ENCODE peak calls at places on chromosomes 2 and 18, in five cellular contexts. H is astrocyte, D is pancreas, O is neural progenitor cell, B is SK-N-SH. J is an unnamed sample.

GRCh38 chr2:215750763-215751162 is 262.6 kb downstream of the MREG start:
- DNase-seq in H (no peak), D (no peak), O (no peak), B (no peak), J (no peak)

GRCh38 chr2:57497489-57498096 is 549.0 kb upstream of the VRK2 start:
- DNase-seq in H (peak; percentile 32), D (peak; percentile 41), O (peak; percentile 74), B (peak; percentile 35), J (peak; percentile 41)

GRCh38 chr18:361941-362913 is 94.4 kb upstream of the THOC1 start:
- DNase-seq in H (peak; percentile 94), D (no peak), O (peak; percentile 16), B (peak; percentile 74), J (no peak)

GRCh38 chr2:78721302-78722033 is 304.0 kb upstream of the REG3G start:
- DNase-seq in H (no peak), D (no peak), O (no peak), B (no peak), J (no peak)

GRCh38 chr18:67951166-67951565 is 434.6 kb upstream of the DSEL start:
- DNase-seq in H (peak; percentile 23), D (no peak), O (no peak), B (no peak), J (no peak)

GRCh38 chr2:164655750-164656149 is 34.5 kb upstream of the GRB14 start:
- DNase-seq in H (no peak), D (no peak), O (no peak), B (no peak), J (no peak)

GRCh38 chr2:73700111-73700510 is 37.0 kb downstream of the TPRKB start:
- DNase-seq in H (no peak), D (no peak), O (no peak), B (no peak), J (no peak)

GRCh38 chr2:219595250-219595649 is 2.4 kb upstream of the STK11IP start:
- DNase-seq in H (peak; percentile 5), D (no peak), O (no peak), B (no peak), J (no peak)

GRCh38 chr2:150234787-150235512 is 252.5 kb downstream of the RND3 start:
- DNase-seq in H (peak; percentile 89), D (no peak), O (no peak), B (no peak), J (no peak)

GRCh38 chr2:179790235-179790895 is 71.0 kb downstream of the ZNF385B start:
- DNase-seq in H (no peak), D (no peak), O (no peak), B (no peak), J (no peak)

GRCh38 chr2:101253713-101254085 is 1.0 kb downstream of the CNOT11 start:
- DNase-seq in H (no peak), D (no peak), O (peak; percentile 7), B (no peak), J (no peak)

GRCh38 chr2:187989925-187990623 is 301.6 kb upstream of the GULP1 start:
- DNase-seq in H (no peak), D (no peak), O (peak; percentile 27), B (no peak), J (no peak)

GRCh38 chr2:166170356-166170755 is 42.5 kb upstream of the SCN1A start:
- DNase-seq in H (peak; percentile 64), D (no peak), O (no peak), B (no peak), J (no peak)

GRCh38 chr2:21382980-21383520 is 259.3 kb downstream of the TDRD15 start:
- DNase-seq in H (no peak), D (no peak), O (peak; percentile 18), B (no peak), J (no peak)

GRCh38 chr2:121788685-121789084 is 33.2 kb downstream of the TSN start:
- DNase-seq in H (no peak), D (no peak), O (no peak), B (no peak), J (no peak)

GRCh38 chr2:237574894-237575868 is 8.8 kb downstream of the PRLH start:
- DNase-seq in H (peak; percentile 29), D (no peak), O (no peak), B (no peak), J (no peak)

GRCh38 chr2:2222931-2223330 is 108.1 kb downstream of the MYT1L start:
- DNase-seq in H (peak; percentile 34), D (no peak), O (no peak), B (no peak), J (no peak)

GRCh38 chr2:237743561-237744269 is 54.9 kb upstream of the RBM44 start:
- DNase-seq in H (no peak), D (no peak), O (no peak), B (no peak), J (no peak)

GRCh38 chr2:102114851-102115497 is 27.6 kb upstream of the IL1R1 start:
- DNase-seq in H (peak; percentile 90), D (no peak), O (no peak), B (no peak), J (no peak)

GRCh38 chr2:70961648-70961994 is 16.8 kb upstream of the ANKRD53 start:
- DNase-seq in H (no peak), D (peak; percentile 7), O (no peak), B (no peak), J (no peak)

GRCh38 chr18:3089579-3089978 is 76.6 kb upstream of the LPIN2 start:
- DNase-seq in H (no peak), D (no peak), O (no peak), B (no peak), J (no peak)

GRCh38 chr2:157843935-157844334 is 32.2 kb downstream of the ACVR1 start:
- DNase-seq in H (no peak), D (no peak), O (no peak), B (no peak), J (no peak)

GRCh38 chr2:125398738-125399473 is 1257.1 kb upstream of the GYPC start:
- DNase-seq in H (no peak), D (no peak), O (no peak), B (no peak), J (no peak)

GRCh38 chr18:13453714-13454113 is 235.2 kb downstream of the LDLRAD4 start:
- DNase-seq in H (peak; percentile 33), D (no peak), O (no peak), B (no peak), J (no peak)

GRCh38 chr18:2905802-2906521 is 59.2 kb downstream of the EMILIN2 start:
- DNase-seq in H (no peak), D (peak; percentile 46), O (peak; percentile 46), B (peak; percentile 82), J (peak; percentile 82)

GRCh38 chr18:35130236-35130635 is 89.0 kb downstream of the MAPRE2 start:
- DNase-seq in H (no peak), D (no peak), O (no peak), B (no peak), J (no peak)

GRCh38 chr18:59696311-59697235 is 650 bp downstream of the CCBE1 start:
- DNase-seq in H (peak; percentile 59), D (no peak), O (peak; percentile 67), B (no peak), J (no peak)

GRCh38 chr2:147713349-147713748 is 131.5 kb upstream of the ACVR2A start:
- DNase-seq in H (no peak), D (no peak), O (no peak), B (no peak), J (no peak)

GRCh38 chr2:190849774-190850173 is 30.8 kb upstream of the GLS start:
- DNase-seq in H (peak; percentile 89), D (no peak), O (no peak), B (no peak), J (no peak)

GRCh38 chr18:76149284-76149683 is 345.8 kb downstream of the ZNF516 start:
- DNase-seq in H (no peak), D (no peak), O (no peak), B (no peak), J (no peak)

GRCh38 chr2:190343500-190344274 is at the start of gene INPP1:
- DNase-seq in H (peak; percentile 45), D (peak; percentile 59), O (peak; percentile 77), B (peak; percentile 87), J (peak; percentile 82)

GRCh38 chr2:101704046-101704466 is 6.5 kb downstream of the MAP4K4 start:
- DNase-seq in H (peak; percentile 74), D (no peak), O (no peak), B (no peak), J (no peak)

GRCh38 chr18:51041677-51042076 is 11.7 kb downstream of the SMAD4 start:
- DNase-seq in H (no peak), D (no peak), O (no peak), B (no peak), J (no peak)

GRCh38 chr2:37570773-37571570 is 100.5 kb downstream of the CDC42EP3 start:
- DNase-seq in H (peak; percentile 96), D (no peak), O (no peak), B (peak; percentile 17), J (no peak)

GRCh38 chr2:36362291-36362690 is 6.7 kb downstream of the CRIM1 start:
- DNase-seq in H (peak; percentile 87), D (no peak), O (no peak), B (no peak), J (no peak)

GRCh38 chr2:110858993-110859770 is 126.8 kb downstream of the ACOXL start:
- DNase-seq in H (no peak), D (no peak), O (peak; percentile 35), B (no peak), J (no peak)

GRCh38 chr2:152297715-152298114 is 37.3 kb upstream of the FMNL2 start:
- DNase-seq in H (no peak), D (no peak), O (no peak), B (no peak), J (no peak)

GRCh38 chr2:230422149-230422548 is 6.1 kb downstream of the SP100 start:
- DNase-seq in H (no peak), D (no peak), O (no peak), B (no peak), J (no peak)
- H3K4me3 ChIP-seq in H (no peak overlapping the region), D (no peak overlapping the region), O (no peak overlapping the region), B (no peak overlapping the region), J (no peak overlapping the region)

GRCh38 chr18:38948436-38948835 is 1382.8 kb upstream of the CELF4 start:
- DNase-seq in H (no peak), D (no peak), O (peak; percentile 72), B (no peak), J (no peak)
- TF ChIP-seq CTCF in H (no peak), D (no peak), O (no peak), B (no peak), J (no peak)

GRCh38 chr2:8606226-8606625 is 75.6 kb upstream of the ID2 start:
- DNase-seq in H (no peak), D (no peak), O (no peak), B (no peak), J (no peak)
- H3K27ac ChIP-seq in H (no peak overlapping the region), D (no peak overlapping the region), O (no peak overlapping the region), B (no peak overlapping the region), J (no peak overlapping the region)

DNA sequence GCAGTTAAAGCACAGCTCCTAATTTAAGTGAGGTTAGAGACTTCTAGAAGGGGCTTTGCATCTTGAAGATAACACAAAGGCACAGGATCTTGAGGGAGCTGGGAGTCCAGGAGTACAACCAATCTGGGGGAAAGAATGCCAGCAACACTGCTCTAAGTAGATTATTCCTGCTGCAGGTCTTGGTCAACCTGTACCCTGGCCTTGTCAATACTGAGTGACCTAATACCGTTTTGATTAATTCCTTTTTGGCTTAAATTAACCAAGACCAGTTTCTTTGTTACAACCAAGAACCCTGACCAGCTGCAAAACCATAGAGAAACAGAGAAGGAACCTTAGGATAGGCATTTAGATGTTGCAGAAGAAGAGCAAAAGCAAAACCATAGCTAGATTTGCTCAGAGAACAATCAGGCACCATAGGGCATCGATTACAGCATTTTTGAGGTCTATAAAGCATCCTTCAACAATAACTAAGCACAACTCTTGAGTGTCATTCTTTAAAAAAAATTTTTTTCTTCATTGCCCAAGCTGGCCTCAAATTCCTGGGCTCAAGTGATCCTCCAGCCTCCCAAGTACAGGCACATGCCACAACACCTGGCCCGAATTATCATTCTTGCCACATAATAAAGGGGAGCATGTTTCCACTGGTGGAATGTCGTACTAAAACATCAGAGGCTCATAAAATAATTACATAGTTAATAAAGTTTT is 6.3 kb downstream of the STARD7 start:
- DNase-seq in H (peak; percentile 18), D (no peak), O (no peak), B (no peak), J (peak; percentile 58)
- H3K4me3 ChIP-seq in H (no peak overlapping the region), D (no peak overlapping the region), O (no peak overlapping the region), B (no peak overlapping the region), J (no peak overlapping the region)